ENCODE peak calls at places on chromosomes 2 and 18, in ten cellular contexts. X is CD8-positive, alpha-beta T cell; T is fibroblast of mammary gland; J is caudate nucleus; Q is NCI-H187 treated with DMSO at 0.1 percent for 48 hours; B is fibroblast of lung; P is GM12865; C is GM04503; D is endothelial cell; S is MCF 10A. U is an unnamed sample.

GRCh38 chr2:95104606-95105005 is 17.0 kb downstream of the MRPS5 start:
- DNase-seq in X (no peak), T (no peak), J (peak; percentile 15), Q (no peak), B (no peak), P (no peak), C (no peak), D (no peak), S (no peak), U (no peak)

GRCh38 chr2:160376576-160376975 is 117.0 kb downstream of the RBMS1 start:
- DNase-seq in X (no peak), T (peak; percentile 69), J (no peak), Q (no peak), B (peak; percentile 70), P (no peak), C (no peak), D (no peak), S (peak; percentile 63), U (no peak)

GRCh38 chr2:150480241-150480640 is 7.2 kb downstream of the RND3 start:
- DNase-seq in X (no peak), T (peak; percentile 87), J (no peak), Q (no peak), B (peak; percentile 68), P (no peak), C (no peak), D (no peak), S (peak; percentile 78), U (no peak)

GRCh38 chr2:102668171-102668570 is 48.8 kb downstream of the SLC9A2 start:
- DNase-seq in X (no peak), T (no peak), J (no peak), Q (no peak), B (no peak), P (no peak), C (no peak), D (no peak), S (no peak), U (no peak)

GRCh38 chr2:113734187-113734586 is 22.3 kb downstream of the SLC35F5 start:
- DNase-seq in X (no peak), T (no peak), J (no peak), Q (no peak), B (no peak), P (peak; percentile 42), C (no peak), D (no peak), S (no peak), U (no peak)

GRCh38 chr2:151569167-151569566 is 159.5 kb downstream of the RIF1 start:
- DNase-seq in X (no peak), T (no peak), J (no peak), Q (no peak), B (peak; percentile 57), P (no peak), C (no peak), D (no peak), S (no peak), U (no peak)

GRCh38 chr2:51290725-51291124 is 258.8 kb upstream of the NRXN1 start:
- DNase-seq in X (no peak), T (no peak), J (no peak), Q (no peak), B (peak; percentile 1), P (no peak), C (no peak), D (no peak), S (no peak), U (no peak)

GRCh38 chr2:43356774-43357173 is 130.4 kb upstream of the ZFP36L2 start:
- DNase-seq in X (no peak), T (peak; percentile 73), J (no peak), Q (no peak), B (peak; percentile 72), P (no peak), C (no peak), D (no peak), S (no peak), U (no peak)

GRCh38 chr18:47909484-47909883 is 21.0 kb downstream of the SMAD2 start:
- DNase-seq in X (no peak), T (no peak), J (no peak), Q (no peak), B (no peak), P (no peak), C (no peak), D (no peak), S (no peak), U (no peak)

GRCh38 chr18:51522338-51522737 is 324.9 kb upstream of the MEX3C start:
- DNase-seq in X (no peak), T (no peak), J (no peak), Q (no peak), B (no peak), P (no peak), C (no peak), D (no peak), S (no peak), U (no peak)

GRCh38 chr2:20143263-20143662 is 81.7 kb downstream of the SDC1 start:
- DNase-seq in X (no peak), T (peak; percentile 38), J (no peak), Q (no peak), B (peak; percentile 65), P (no peak), C (no peak), D (no peak), S (no peak), U (no peak)

GRCh38 chr2:45729753-45730512 is 78.5 kb downstream of the PRKCE start:
- DNase-seq in X (no peak), T (no peak), J (no peak), Q (no peak), B (no peak), P (peak; percentile 80), C (no peak), D (no peak), S (peak; percentile 25), U (no peak)

GRCh38 chr2:72276876-72277275 is 129.2 kb upstream of the CYP26B1 start:
- DNase-seq in X (no peak), T (no peak), J (no peak), Q (no peak), B (no peak), P (no peak), C (no peak), D (no peak), S (no peak), U (no peak)

GRCh38 chr2:119771331-119771730 is 11.6 kb downstream of the PTPN4 start:
- DNase-seq in X (no peak), T (no peak), J (no peak), Q (no peak), B (no peak), P (no peak), C (no peak), D (no peak), S (no peak), U (no peak)

U was measured in NCI-H1436.